ENCODE peak calls at places on chromosomes 13 and 19, in five cellular contexts. One of them, this sample, is unnamed.

GRCh38 chr19:13069415-13070369 is 33.0 kb downstream of the LYL1 start:
- DNase-seq in left colon: no peak
- DNase-seq in T-helper 2 cell: no peak
- DNase-seq in RPMI8226: no peak
- DNase-seq in adipocyte: no peak
- DNase-seq in this sample: no peak

GRCh38 chr19:53785196-53785889 is 38.8 kb downstream of the NLRP12 start:
- DNase-seq in T-helper 2 cell: no peak
- DNase-seq in adipocyte: no peak
- DNase-seq in RPMI8226: no peak
- DNase-seq in left colon: no peak
- DNase-seq in this sample: no peak

GRCh38 chr19:35845215-35846037 is 6.9 kb downstream of the NPHS1 start:
- DNase-seq in left colon: peak
- DNase-seq in T-helper 2 cell: no peak
- DNase-seq in RPMI8226: no peak
- DNase-seq in adipocyte: no peak
- DNase-seq in this sample: no peak

GRCh38 chr19:709196-709964 is 645 bp downstream of the PALM start:
- DNase-seq in RPMI8226: no peak
- DNase-seq in T-helper 2 cell: no peak
- DNase-seq in left colon: no peak
- DNase-seq in adipocyte: peak
- DNase-seq in this sample: no peak

GRCh38 chr13:76879211-76879875 is 6.9 kb downstream of the KCTD12 start:
- DNase-seq in RPMI8226: peak
- DNase-seq in T-helper 2 cell: peak
- DNase-seq in adipocyte: peak
- DNase-seq in left colon: peak
- DNase-seq in this sample: peak

GRCh38 chr19:46818812-46819211 is 30.4 kb upstream of the SLC1A5 start:
- DNase-seq in RPMI8226: peak
- DNase-seq in adipocyte: peak
- DNase-seq in T-helper 2 cell: no peak
- DNase-seq in left colon: no peak
- DNase-seq in this sample: no peak

GRCh38 chr13:95251641-95252040 is 49.6 kb downstream of the ABCC4 start:
- DNase-seq in left colon: no peak
- DNase-seq in RPMI8226: no peak
- DNase-seq in adipocyte: no peak
- DNase-seq in T-helper 2 cell: no peak
- DNase-seq in this sample: no peak

GRCh38 chr19:17775245-17775927 is 19.6 kb upstream of the B3GNT3 start:
- DNase-seq in T-helper 2 cell: no peak
- DNase-seq in adipocyte: peak
- DNase-seq in left colon: peak
- DNase-seq in RPMI8226: peak
- DNase-seq in this sample: no peak

GRCh38 chr13:109144693-109145437 is 515.5 kb downstream of the MYO16 start:
- DNase-seq in T-helper 2 cell: no peak
- DNase-seq in left colon: no peak
- DNase-seq in RPMI8226: no peak
- DNase-seq in adipocyte: no peak
- DNase-seq in this sample: no peak

GRCh38 chr13:51207881-51208280 is 14.3 kb upstream of the FAM124A start:
- DNase-seq in adipocyte: no peak
- DNase-seq in RPMI8226: no peak
- DNase-seq in T-helper 2 cell: no peak
- DNase-seq in left colon: no peak
- DNase-seq in this sample: no peak

GRCh38 chr13:44191504-44192171 is 182.0 kb upstream of the SERP2 start:
- DNase-seq in T-helper 2 cell: no peak
- DNase-seq in RPMI8226: peak
- DNase-seq in adipocyte: peak
- DNase-seq in left colon: peak
- DNase-seq in this sample: peak

GRCh38 chr13:30395192-30396158 is 26.8 kb upstream of the UBE2L5 start:
- DNase-seq in left colon: peak
- DNase-seq in adipocyte: peak
- DNase-seq in RPMI8226: no peak
- DNase-seq in T-helper 2 cell: peak
- DNase-seq in this sample: peak

GRCh38 chr13:80399340-80400163 is 58.6 kb upstream of the SPRY2 start:
- DNase-seq in T-helper 2 cell: no peak
- DNase-seq in RPMI8226: no peak
- DNase-seq in adipocyte: peak
- DNase-seq in left colon: peak
- DNase-seq in this sample: no peak

GRCh38 chr19:16117594-16118033 is 5.9 kb downstream of the RAB8A start:
- DNase-seq in left colon: no peak
- DNase-seq in RPMI8226: peak
- DNase-seq in adipocyte: no peak
- DNase-seq in T-helper 2 cell: no peak
- DNase-seq in this sample: no peak

GRCh38 chr19:17555929-17556813 is 722 bp downstream of the COLGALT1 start:
- DNase-seq in adipocyte: peak
- DNase-seq in left colon: peak
- DNase-seq in T-helper 2 cell: peak
- DNase-seq in RPMI8226: peak
- DNase-seq in this sample: peak

GRCh38 chr13:33089311-33089710 is 73.1 kb downstream of the KL start:
- DNase-seq in T-helper 2 cell: no peak
- DNase-seq in adipocyte: no peak
- DNase-seq in left colon: no peak
- DNase-seq in RPMI8226: peak
- DNase-seq in this sample: no peak

GRCh38 chr13:100315522-100315921 is 226.6 kb downstream of the PCCA start:
- DNase-seq in adipocyte: no peak
- DNase-seq in left colon: no peak
- DNase-seq in T-helper 2 cell: no peak
- DNase-seq in RPMI8226: no peak
- DNase-seq in this sample: no peak

GRCh38 chr13:111211789-111212516 is 96.8 kb downstream of the ARHGEF7 start:
- DNase-seq in left colon: no peak
- DNase-seq in T-helper 2 cell: no peak
- DNase-seq in RPMI8226: no peak
- DNase-seq in adipocyte: peak
- DNase-seq in this sample: no peak

GRCh38 chr19:46766569-46767317 is 20.5 kb upstream of the STRN4 start:
- DNase-seq in adipocyte: no peak
- DNase-seq in RPMI8226: peak
- DNase-seq in T-helper 2 cell: peak
- DNase-seq in left colon: peak
- DNase-seq in this sample: peak

GRCh38 chr19:10836478-10837325 is 690 bp upstream of the TMED1 start:
- DNase-seq in left colon: peak
- DNase-seq in T-helper 2 cell: peak
- DNase-seq in RPMI8226: peak
- DNase-seq in adipocyte: no peak
- DNase-seq in this sample: no peak

GRCh38 chr19:36488816-36489138 is 584 bp downstream of the ZNF566 start:
- DNase-seq in adipocyte: peak
- DNase-seq in T-helper 2 cell: peak
- DNase-seq in RPMI8226: peak
- DNase-seq in left colon: no peak
- DNase-seq in this sample: peak

GRCh38 chr13:106566682-106567420 is 1.1 kb downstream of the ARGLU1 start:
- DNase-seq in RPMI8226: peak
- DNase-seq in left colon: peak
- DNase-seq in T-helper 2 cell: no peak
- DNase-seq in adipocyte: peak
- DNase-seq in this sample: peak

GRCh38 chr19:3544742-3545668 is 6.0 kb downstream of the TEKTIP1 start:
- DNase-seq in left colon: peak
- DNase-seq in adipocyte: peak
- DNase-seq in RPMI8226: peak
- DNase-seq in T-helper 2 cell: peak
- DNase-seq in this sample: peak

GRCh38 chr19:21568816-21569496 is 63.6 kb downstream of the ZNF429 start:
- DNase-seq in adipocyte: peak
- DNase-seq in left colon: peak
- DNase-seq in T-helper 2 cell: peak
- DNase-seq in RPMI8226: peak
- DNase-seq in this sample: peak

GRCh38 chr19:10863107-10863700 is 8.1 kb upstream of the CARM1 start:
- DNase-seq in RPMI8226: no peak
- DNase-seq in adipocyte: peak
- DNase-seq in T-helper 2 cell: no peak
- DNase-seq in left colon: no peak
- DNase-seq in this sample: no peak

GRCh38 chr13:44713793-44714469 is 137.8 kb upstream of the TSC22D1 start:
- DNase-seq in adipocyte: peak
- DNase-seq in T-helper 2 cell: no peak
- DNase-seq in left colon: no peak
- DNase-seq in RPMI8226: no peak
- DNase-seq in this sample: no peak

GRCh38 chr13:49878682-49879081 is 57.5 kb downstream of the SPRYD7 start:
- DNase-seq in adipocyte: no peak
- DNase-seq in left colon: no peak
- DNase-seq in T-helper 2 cell: no peak
- DNase-seq in RPMI8226: no peak
- DNase-seq in this sample: no peak

GRCh38 chr19:41939861-41940442 is 11.7 kb upstream of the ERFL start:
- DNase-seq in RPMI8226: no peak
- DNase-seq in T-helper 2 cell: no peak
- DNase-seq in adipocyte: peak
- DNase-seq in left colon: peak
- DNase-seq in this sample: peak

GRCh38 chr13:79749985-79750551 is 269.1 kb downstream of the NDFIP2 start:
- DNase-seq in T-helper 2 cell: no peak
- DNase-seq in RPMI8226: no peak
- DNase-seq in left colon: peak
- DNase-seq in adipocyte: peak
- DNase-seq in this sample: no peak

GRCh38 chr13:75587679-75588078 is 38.1 kb downstream of the UCHL3 start:
- DNase-seq in left colon: no peak
- DNase-seq in RPMI8226: no peak
- DNase-seq in T-helper 2 cell: no peak
- DNase-seq in adipocyte: no peak
- DNase-seq in this sample: no peak

GRCh38 chr13:113474179-113474578 is 16.3 kb downstream of the DCUN1D2 start:
- DNase-seq in RPMI8226: no peak
- DNase-seq in T-helper 2 cell: no peak
- DNase-seq in left colon: no peak
- DNase-seq in adipocyte: peak
- DNase-seq in this sample: no peak

GRCh38 chr19:6734096-6734696 is 3.2 kb downstream of the GPR108 start:
- DNase-seq in RPMI8226: no peak
- DNase-seq in left colon: no peak
- DNase-seq in T-helper 2 cell: no peak
- DNase-seq in adipocyte: no peak
- DNase-seq in this sample: no peak

GRCh38 chr13:24407844-24408243 is 98.5 kb downstream of the C1QTNF9 start:
- DNase-seq in T-helper 2 cell: no peak
- DNase-seq in RPMI8226: no peak
- DNase-seq in adipocyte: no peak
- DNase-seq in left colon: no peak
- DNase-seq in this sample: no peak

GRCh38 chr19:6387372-6387771 is 5.6 kb downstream of the GTF2F1 start:
- DNase-seq in adipocyte: no peak
- DNase-seq in T-helper 2 cell: no peak
- DNase-seq in RPMI8226: no peak
- DNase-seq in left colon: no peak
- DNase-seq in this sample: no peak

GRCh38 chr19:35740423-35741215 is 1.6 kb downstream of the IGFLR1 start:
- DNase-seq in T-helper 2 cell: peak
- DNase-seq in RPMI8226: peak
- DNase-seq in left colon: peak
- DNase-seq in adipocyte: peak
- DNase-seq in this sample: peak

GRCh38 chr19:38060346-38060745 is 153.3 kb downstream of the SIPA1L3 start:
- DNase-seq in left colon: no peak
- DNase-seq in RPMI8226: no peak
- DNase-seq in adipocyte: no peak
- DNase-seq in T-helper 2 cell: no peak
- DNase-seq in this sample: no peak

GRCh38 chr19:5006821-5007220 is 37.9 kb downstream of the KDM4B start:
- DNase-seq in RPMI8226: no peak
- DNase-seq in T-helper 2 cell: no peak
- DNase-seq in adipocyte: no peak
- DNase-seq in left colon: no peak
- DNase-seq in this sample: no peak

GRCh38 chr19:46634656-46635218 is 1.3 kb downstream of the GNG8 start:
- DNase-seq in RPMI8226: no peak
- DNase-seq in left colon: no peak
- DNase-seq in adipocyte: no peak
- DNase-seq in T-helper 2 cell: no peak
- DNase-seq in this sample: no peak

GRCh38 chr13:102903659-102904407 is 58.0 kb downstream of the ERCC5 start:
- DNase-seq in T-helper 2 cell: no peak
- DNase-seq in RPMI8226: no peak
- DNase-seq in adipocyte: peak
- DNase-seq in left colon: no peak
- DNase-seq in this sample: no peak

GRCh38 chr13:112726018-112726767 is 36.4 kb downstream of the ATP11A start:
- DNase-seq in adipocyte: no peak
- DNase-seq in T-helper 2 cell: no peak
- DNase-seq in left colon: no peak
- DNase-seq in RPMI8226: no peak
- DNase-seq in this sample: no peak